ENCODE peak calls at places on chromosomes 2 and 18, in nine cellular contexts. J is tibial artery, K is tibial nerve, P is OCI-LY7, A is ascending aorta, T is uterus, I is A673, L is sigmoid colon, M is kidney. D is an unnamed sample.

GRCh38 chr2:177460973-177461585 is 68.5 kb downstream of the AGPS start:
- DNase-seq in J (no peak), A (no peak), P (no peak), K (no peak), L (no peak), I (no peak), T (no peak), M (no peak), D (no peak)

GRCh38 chr2:201358684-201359083 is 1.5 kb upstream of the FLACC1 start:
- DNase-seq in M (no peak), P (no peak), L (no peak), K (no peak), A (no peak), I (no peak), J (no peak), T (no peak), D (no peak)

GRCh38 chr2:199356412-199356811 is 101.3 kb downstream of the SATB2 start:
- DNase-seq in P (no peak), I (no peak), K (no peak), J (no peak), A (no peak), T (no peak), M (no peak), L (no peak), D (no peak)

GRCh38 chr2:9462313-9462712 is 12.0 kb upstream of the IAH1 start:
- DNase-seq in T (no peak), A (no peak), P (no peak), M (no peak), J (no peak), K (no peak), L (no peak), I (no peak), D (no peak)

GRCh38 chr18:9275890-9276289 is 58.7 kb upstream of the TWSG1 start:
- DNase-seq in L (no peak), T (no peak), J (no peak), I (no peak), P (no peak), K (no peak), A (no peak), M (no peak), D (no peak)

GRCh38 chr2:236969075-236969474 is 116.6 kb upstream of the COPS8 start:
- DNase-seq in M (no peak), I (no peak), J (peak; percentile 50), A (no peak), T (no peak), K (no peak), L (no peak), P (no peak), D (no peak)

GRCh38 chr2:35510641-35511040 is 844.9 kb upstream of the CRIM1 start:
- DNase-seq in T (no peak), I (peak; percentile 97), A (no peak), K (no peak), M (no peak), J (no peak), P (no peak), L (no peak), D (no peak)

GRCh38 chr18:21820035-21820810 is 79.6 kb downstream of the MIB1 start:
- DNase-seq in T (no peak), K (no peak), M (no peak), P (peak; percentile 19), J (no peak), L (no peak), A (no peak), I (peak; percentile 34), D (no peak)

GRCh38 chr2:45855374-45855773 is 203.9 kb downstream of the PRKCE start:
- DNase-seq in T (no peak), L (no peak), J (no peak), P (no peak), A (no peak), I (no peak), M (no peak), K (no peak), D (no peak)

GRCh38 chr18:56333846-56334245 is 304.5 kb downstream of the TXNL1 start:
- DNase-seq in T (no peak), K (no peak), P (no peak), A (no peak), L (no peak), M (no peak), J (no peak), I (no peak), D (no peak)
- H3K27ac ChIP-seq in T (no peak overlapping the region), K (no peak overlapping the region), P (no peak overlapping the region), A (no peak overlapping the region), L (no peak overlapping the region), M (no peak overlapping the region), J (no peak overlapping the region), I (no peak overlapping the region), D (no peak overlapping the region)

GRCh38 chr2:223641062-223641461 is 38.9 kb upstream of the SCG2 start:
- DNase-seq in I (peak; percentile 50), K (no peak), M (no peak), L (no peak), J (no peak), P (no peak), T (no peak), A (no peak), D (no peak)
- H3K27ac ChIP-seq in I (peak overlapping the region; percentile 38), K (no peak overlapping the region), M (no peak overlapping the region), L (peak overlapping the region; percentile 1), J (no peak overlapping the region), P (no peak overlapping the region), T (no peak overlapping the region), A (no peak overlapping the region), D (no peak overlapping the region)

GRCh38 chr2:191352536-191352935 is 107.3 kb downstream of the MYO1B start:
- DNase-seq in K (no peak), J (no peak), M (no peak), I (peak; percentile 50), T (no peak), A (no peak), P (no peak), L (no peak), D (no peak)
- H3K27ac ChIP-seq in K (no peak overlapping the region), J (no peak overlapping the region), M (no peak overlapping the region), I (no peak overlapping the region), T (no peak overlapping the region), A (no peak overlapping the region), P (no peak overlapping the region), L (no peak overlapping the region), D (no peak overlapping the region)

DNA sequence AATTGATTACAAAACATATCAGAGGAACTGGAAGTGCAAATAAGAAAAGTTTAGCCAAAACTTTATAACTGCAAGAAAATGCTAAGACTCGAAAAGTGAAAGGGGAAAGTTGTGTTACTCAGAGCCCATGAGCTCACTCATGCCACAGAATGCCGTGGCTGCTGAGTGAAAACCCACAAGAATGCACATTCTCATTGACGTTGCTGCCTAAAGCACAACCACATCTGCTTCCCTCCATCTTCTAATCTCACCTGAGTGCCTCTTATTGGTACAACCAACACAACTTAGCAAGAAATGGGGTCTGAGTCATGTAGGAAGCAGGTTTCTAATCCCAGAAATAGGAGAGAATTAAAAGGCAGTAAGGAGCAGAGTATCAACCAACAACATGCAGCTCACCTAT is 259.7 kb downstream of the LNPK start:
- DNase-seq in P (no peak), M (no peak), T (no peak), J (no peak), L (no peak), I (no peak), A (no peak), K (no peak), D (no peak)
- H3K27ac ChIP-seq in P (no peak overlapping the region), M (no peak overlapping the region), T (no peak overlapping the region), J (no peak overlapping the region), L (no peak overlapping the region), I (no peak overlapping the region), A (no peak overlapping the region), K (no peak overlapping the region), D (no peak overlapping the region)

DNA sequence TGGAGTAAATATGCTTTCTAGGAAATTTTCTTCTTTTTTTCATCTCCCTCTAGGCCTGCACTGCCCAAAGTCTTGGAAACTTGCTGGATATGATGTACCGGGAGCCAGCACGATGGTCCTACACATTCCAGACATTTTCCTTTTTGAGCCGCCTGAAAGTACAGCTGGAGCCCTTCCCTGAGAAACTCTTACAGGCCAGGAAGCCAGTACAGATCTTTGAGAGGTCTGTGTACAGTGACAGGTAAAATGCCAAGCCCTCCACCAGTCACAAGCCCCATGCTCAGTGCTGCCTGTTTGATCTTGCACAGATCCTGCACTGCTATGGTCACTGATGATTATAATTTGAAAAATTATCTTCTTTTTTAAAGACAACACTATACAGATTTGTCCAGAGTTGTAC is 20.0 kb downstream of the DGUOK start:
- DNase-seq in A (no peak), J (no peak), M (no peak), T (no peak), P (no peak), I (no peak), K (no peak), L (no peak), D (no peak)
- H3K27ac ChIP-seq in A (no peak overlapping the region), J (no peak overlapping the region), M (no peak overlapping the region), T (no peak overlapping the region), P (no peak overlapping the region), I (no peak overlapping the region), K (no peak overlapping the region), L (no peak overlapping the region), D (no peak overlapping the region)

DNA sequence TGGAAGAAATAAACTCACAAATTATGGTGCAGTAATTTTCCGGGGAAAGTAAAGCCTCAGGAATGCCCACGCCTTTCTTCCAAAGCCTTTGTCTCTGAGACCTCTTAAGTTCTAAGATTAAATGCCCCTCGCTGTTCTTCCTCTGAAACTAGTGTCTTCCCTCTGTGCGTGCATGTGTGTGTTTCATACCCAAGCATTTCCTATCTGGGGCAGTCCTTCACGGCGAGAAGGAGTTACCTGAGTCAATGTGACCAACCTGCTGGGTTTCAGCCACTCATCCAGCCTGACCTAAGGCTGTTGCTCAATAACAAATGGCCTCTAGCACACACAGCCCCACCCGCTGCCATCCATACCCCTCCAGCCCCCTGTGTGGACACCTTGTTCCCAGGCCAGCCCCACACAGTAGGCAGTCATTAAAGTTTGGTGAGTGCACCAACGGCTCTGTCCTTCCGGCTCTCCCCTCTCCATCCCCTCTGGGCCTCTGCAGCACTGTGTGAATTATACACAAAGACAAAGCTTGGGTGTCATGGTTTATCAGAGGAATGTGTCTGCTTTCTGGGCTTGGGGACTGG is 53.8 kb upstream of the FOSL2 start:
- DNase-seq in P (no peak), T (no peak), K (no peak), M (peak; percentile 65), I (no peak), L (peak; percentile 54), A (no peak), J (peak; percentile 42), D (no peak)
- H3K27ac ChIP-seq in P (no peak overlapping the region), T (peak overlapping the region; percentile 75), K (no peak overlapping the region), M (peak overlapping the region; percentile 62), I (no peak overlapping the region), L (peak overlapping the region; percentile 65), A (peak overlapping the region; percentile 57), J (peak overlapping the region; percentile 32), D (no peak overlapping the region)

DNA sequence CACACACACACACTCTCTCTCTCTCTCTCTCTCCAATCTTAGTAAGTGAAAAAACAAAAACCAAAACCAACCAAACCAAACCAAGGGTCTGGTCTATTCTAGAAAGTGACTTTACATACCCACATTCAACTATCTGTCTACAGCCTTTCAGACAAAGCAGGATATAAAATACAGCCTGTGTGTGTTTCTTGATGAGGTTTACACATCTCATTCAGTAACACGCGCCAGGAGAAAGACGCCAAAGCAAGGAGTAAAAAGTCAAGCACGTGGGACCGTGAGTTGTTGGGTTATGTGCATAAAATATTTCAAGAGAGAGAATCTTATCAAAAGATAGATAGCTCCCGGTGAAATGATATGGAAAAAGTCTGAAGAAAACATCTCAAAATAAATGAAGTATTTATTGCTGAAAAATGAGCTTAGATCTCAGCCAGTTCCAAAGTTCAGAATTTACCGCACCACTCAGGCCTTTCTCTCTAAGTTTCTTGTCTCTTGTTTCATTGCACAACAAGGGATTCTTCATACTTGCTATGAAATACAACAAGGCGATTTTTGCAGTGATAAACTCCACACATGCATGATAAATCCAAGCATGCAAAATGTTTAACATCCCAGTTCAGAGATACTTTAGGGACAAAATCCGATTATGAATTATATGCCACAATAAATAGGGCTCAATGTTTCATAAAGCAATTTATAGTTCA is 159.2 kb upstream of the REV1 start:
- DNase-seq in P (no peak), T (peak; percentile 69), A (no peak), M (no peak), L (no peak), K (no peak), J (no peak), I (no peak), D (no peak)
- H3K27ac ChIP-seq in P (no peak overlapping the region), T (peak overlapping the region; percentile 63), A (no peak overlapping the region), M (no peak overlapping the region), L (peak overlapping the region; percentile 63), K (no peak overlapping the region), J (peak overlapping the region; percentile 76), I (no peak overlapping the region), D (peak overlapping the region; percentile 48)